ENCODE peak calls at places on chromosomes 13 and 19, in seven cellular contexts. T, U, S, M, G, L and V are unnamed samples.

GRCh38 chr19:19234220-19234816 is 22.6 kb downstream of the NCAN start:
- DNase-seq in U (no peak), T (no peak), G (no peak), L (no peak), S (no peak), M (no peak), V (no peak)

GRCh38 chr13:39051157-39051556 is 12.9 kb downstream of the NHLRC3 start:
- DNase-seq in S (peak; percentile 70), L (peak; percentile 24), U (no peak), M (no peak), G (no peak), T (no peak), V (peak; percentile 8)

GRCh38 chr19:40601061-40601973 is at the start of gene LTBP4:
- DNase-seq in M (peak; percentile 84), G (no peak), U (no peak), T (no peak), S (peak; percentile 46), L (no peak), V (no peak)

GRCh38 chr19:11194657-11195056 is 2.7 kb downstream of the KANK2 start:
- DNase-seq in L (no peak), M (no peak), T (no peak), G (no peak), S (peak; percentile 50), U (no peak), V (no peak)

GRCh38 chr13:40922437-40923040 is 96.6 kb downstream of the ELF1 start:
- DNase-seq in T (peak; percentile 73), L (no peak), M (no peak), U (no peak), G (no peak), S (peak; percentile 27), V (no peak)

GRCh38 chr13:100842136-100842535 is 167.5 kb upstream of the TMTC4 start:
- DNase-seq in M (no peak), S (no peak), U (no peak), G (no peak), L (no peak), T (no peak), V (no peak)

GRCh38 chr13:46569471-46569870 is 16.5 kb downstream of the LRCH1 start:
- DNase-seq in L (no peak), S (no peak), G (no peak), M (no peak), U (no peak), T (no peak), V (no peak)

GRCh38 chr19:5557691-5558090 is 10.1 kb downstream of the TINCR start:
- DNase-seq in U (no peak), G (no peak), T (no peak), S (no peak), M (no peak), L (no peak), V (no peak)

GRCh38 chr19:42542791-42543190 is 14.5 kb upstream of the CEACAM1 start:
- DNase-seq in M (no peak), T (no peak), S (no peak), L (no peak), U (no peak), G (no peak), V (no peak)

GRCh38 chr19:56953411-56953810 is 112.9 kb upstream of the PEG3 start:
- DNase-seq in L (no peak), M (no peak), S (no peak), G (no peak), U (no peak), T (no peak), V (no peak)

GRCh38 chr19:35327642-35328041 is 1.3 kb upstream of the CD22 start:
- DNase-seq in G (no peak), S (no peak), T (no peak), M (peak; percentile 5), U (no peak), L (no peak), V (no peak)

GRCh38 chr19:44960906-44961734 is 5.9 kb downstream of the CLPTM1 start:
- DNase-seq in G (no peak), U (no peak), M (no peak), L (no peak), S (no peak), T (no peak), V (no peak)

GRCh38 chr19:6161271-6161850 is 25.9 kb downstream of the ACSBG2 start:
- DNase-seq in S (peak; percentile 7), U (no peak), M (peak; percentile 37), L (no peak), T (no peak), G (peak; percentile 10), V (no peak)

GRCh38 chr19:46426506-46427162 is 2.1 kb downstream of the PNMA8C start:
- DNase-seq in S (peak; percentile 89), M (peak; percentile 87), U (no peak), G (no peak), T (peak; percentile 93), L (peak; percentile 51), V (no peak)

GRCh38 chr19:40444181-40445005 is at the start of gene SERTAD3:
- DNase-seq in S (peak; percentile 98), M (peak; percentile 99), G (peak; percentile 96), L (peak; percentile 80), T (peak; percentile 96), U (peak; percentile 61), V (peak; percentile 69)

GRCh38 chr13:109131698-109132257 is 502.4 kb downstream of the MYO16 start:
- DNase-seq in S (peak; percentile 37), T (no peak), G (no peak), M (no peak), L (peak; percentile 14), U (no peak), V (peak; percentile 10)

GRCh38 chr19:29054886-29055675 is 157.9 kb downstream of the UQCRFS1 start:
- DNase-seq in T (no peak), L (no peak), S (no peak), M (no peak), G (no peak), U (no peak), V (no peak)